ENCODE peak calls at places on chromosomes 5 and 9, in six cellular contexts. D is HepG2, Q is upper lobe of left lung, B is K562, C is HCT116, I is GM12878. L is an unnamed sample.

GRCh38 chr5:131277875-131278795 is 14.3 kb downstream of the CDC42SE2 start:
- ATAC-seq in D (peak; percentile 83), C (peak; percentile 53), I (peak; percentile 26), B (no peak), Q (no peak), L (no peak)

GRCh38 chr5:2896371-2897275 is 145.1 kb upstream of the IRX2 start:
- ATAC-seq in B (no peak), D (no peak), Q (no peak), I (no peak), C (no peak), L (no peak)

GRCh38 chr5:176646707-176647029 is 616 bp upstream of the TSPAN17 start:
- ATAC-seq in Q (no peak), B (no peak), C (peak; percentile 9), I (peak; percentile 29), D (no peak), L (no peak)

GRCh38 chr5:36389245-36389644 is 87.5 kb upstream of the RANBP3L start:
- ATAC-seq in D (no peak), B (peak; percentile 74), I (no peak), Q (no peak), C (no peak), L (no peak)

GRCh38 chr9:126986506-126986951 is 71.9 kb downstream of the RALGPS1 start:
- ATAC-seq in D (peak; percentile 87), C (peak; percentile 44), B (no peak), I (peak; percentile 58), Q (no peak), L (no peak)

GRCh38 chr9:15293084-15293483 is 13.9 kb downstream of the TTC39B start:
- ATAC-seq in D (no peak), I (no peak), B (no peak), Q (peak; percentile 7), C (no peak), L (no peak)

GRCh38 chr9:21624675-21625477 is 142.8 kb upstream of the IFNE start:
- ATAC-seq in Q (no peak), B (no peak), D (no peak), C (no peak), I (no peak), L (no peak)

GRCh38 chr5:73789851-73790281 is 163.9 kb downstream of the ARHGEF28 start:
- ATAC-seq in I (peak; percentile 80), B (no peak), D (no peak), Q (no peak), C (no peak), L (no peak)

GRCh38 chr9:108478871-108479332 is 376.9 kb downstream of the ACTL7B start:
- ATAC-seq in D (no peak), Q (peak; percentile 49), C (peak; percentile 46), I (peak; percentile 85), B (no peak), L (peak; percentile 83)

GRCh38 chr5:172849636-172850453 is 15.8 kb downstream of the ERGIC1 start:
- ATAC-seq in D (no peak), B (no peak), I (peak; percentile 88), Q (peak; percentile 35), C (no peak), L (no peak)

GRCh38 chr5:6744841-6745705 is 31.8 kb downstream of the TENT4A start:
- ATAC-seq in D (no peak), B (peak; percentile 22), Q (no peak), I (peak; percentile 5), C (peak; percentile 49), L (no peak)

GRCh38 chr5:1542755-1543154 is 19.0 kb upstream of the LPCAT1 start:
- ATAC-seq in C (peak; percentile 93), Q (peak; percentile 76), B (no peak), D (no peak), I (no peak), L (peak; percentile 86)

GRCh38 chr5:137205237-137205636 is 293.9 kb downstream of the SPOCK1 start:
- ATAC-seq in C (no peak), Q (no peak), I (peak; percentile 49), B (no peak), D (no peak), L (no peak)

GRCh38 chr9:131960311-131960710 is 119.4 kb downstream of the MED27 start:
- ATAC-seq in Q (no peak), C (no peak), D (no peak), I (no peak), B (no peak), L (no peak)

GRCh38 chr5:148967783-148968182 is 95.1 kb downstream of the SH3TC2 start:
- ATAC-seq in I (no peak), C (no peak), D (peak; percentile 96), B (no peak), Q (no peak), L (no peak)

GRCh38 chr9:68476889-68477288 is 63.8 kb downstream of the TMEM252 start:
- ATAC-seq in D (no peak), Q (no peak), C (no peak), B (no peak), I (no peak), L (peak; percentile 29)

GRCh38 chr9:92706218-92706940 is 36.4 kb upstream of the IPPK start:
- ATAC-seq in D (peak; percentile 98), Q (peak; percentile 43), I (peak; percentile 100), C (peak; percentile 98), B (peak; percentile 96), L (no peak)

GRCh38 chr5:75465480-75465879 is 45.9 kb downstream of the CERT1 start:
- ATAC-seq in C (no peak), I (peak; percentile 29), Q (no peak), B (no peak), D (no peak), L (no peak)

GRCh38 chr5:95959964-95960801 is 1.5 kb downstream of the ELL2 start:
- ATAC-seq in C (no peak), Q (peak; percentile 2), D (no peak), B (peak; percentile 7), I (peak; percentile 0), L (no peak)

GRCh38 chr5:95960802-95961616 is 642 bp downstream of the ELL2 start:
- ATAC-seq in C (peak; percentile 73), I (peak; percentile 73), D (peak; percentile 76), Q (peak; percentile 83), B (peak; percentile 86), L (peak; percentile 79)

GRCh38 chr5:95962785-95963184 is 1.1 kb upstream of the ELL2 start:
- ATAC-seq in C (no peak), I (no peak), D (no peak), Q (no peak), B (no peak), L (no peak)

GRCh38 chr5:95962475-95962773 is 773 bp upstream of the ELL2 start:
- ATAC-seq in Q (no peak), C (no peak), B (no peak), I (no peak), D (no peak), L (no peak)

GRCh38 chr5:95961617-95962474 is at the start of gene ELL2:
- ATAC-seq in I (peak; percentile 78), C (peak; percentile 84), B (peak; percentile 87), D (peak; percentile 86), Q (peak; percentile 97), L (peak; percentile 94)
- TF ChIP-seq POLR2AphosphoS5 in I (no peak), C (peak; percentile 89), B (peak; percentile 44), D (peak; percentile 81), Q (peak; percentile 77), L (peak; percentile 96)

DNA sequence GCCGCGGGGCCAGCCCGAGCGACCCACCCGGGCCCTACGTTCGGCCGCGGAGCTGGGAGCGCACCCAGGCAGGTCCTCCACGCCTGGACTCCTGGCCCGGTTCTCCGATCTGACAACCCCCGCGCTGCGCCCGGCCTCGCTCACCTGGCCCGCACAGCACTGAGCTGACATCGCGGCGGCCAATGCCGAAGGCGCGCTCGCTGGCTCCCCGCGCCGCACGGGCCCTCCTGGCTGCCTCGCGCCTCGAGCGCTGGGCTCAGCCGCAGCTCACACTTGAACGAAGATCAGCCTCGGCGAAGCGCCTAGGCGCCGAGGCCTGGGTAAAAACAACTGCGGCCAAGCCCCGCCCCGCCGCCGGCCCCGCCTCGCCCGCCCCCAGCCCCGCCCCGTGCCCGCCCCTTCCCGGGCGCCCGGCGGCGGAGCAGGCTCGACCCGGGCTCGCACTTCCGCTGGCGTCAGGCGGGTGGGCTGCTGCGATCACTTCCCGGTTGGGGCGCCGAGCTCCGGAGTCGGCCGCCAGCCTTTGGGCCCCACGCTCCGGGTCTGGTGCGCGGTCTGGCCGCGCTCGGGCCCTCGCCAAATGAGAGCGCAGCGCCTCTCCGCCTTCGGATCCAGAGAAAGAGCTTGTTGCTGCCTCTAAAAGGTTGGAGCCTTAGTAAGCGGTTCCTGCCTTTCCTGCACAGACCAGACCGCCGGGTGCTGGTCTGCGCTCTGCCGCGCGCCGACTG is at the start of gene SERINC5:
- ATAC-seq in Q (peak; percentile 89), C (peak; percentile 81), D (peak; percentile 77), B (peak; percentile 81), I (peak; percentile 82), L (peak; percentile 91)
- TF ChIP-seq POLR2A in Q (no peak), C (peak; percentile 60), D (peak; percentile 84), B (peak; percentile 93), I (peak; percentile 97), L (peak; percentile 94)

DNA sequence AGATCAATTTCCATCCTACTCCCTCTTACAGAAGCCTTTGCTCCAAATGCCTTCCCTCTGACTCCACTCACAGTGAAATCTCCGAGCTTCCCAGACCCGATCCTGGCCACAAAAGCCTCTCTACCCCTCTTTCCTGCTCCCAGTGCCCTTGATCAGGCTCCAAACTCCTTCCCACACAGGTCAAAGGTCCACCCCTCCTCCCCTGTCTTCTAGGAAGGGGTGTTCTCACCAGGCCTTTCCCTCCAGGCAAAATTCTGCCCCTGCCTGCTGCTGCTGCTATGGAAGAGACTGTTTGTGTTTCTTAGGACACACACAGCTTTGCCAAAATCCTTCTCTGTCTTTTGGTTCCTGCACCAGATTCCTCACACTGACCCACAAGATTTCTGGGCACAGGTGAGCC is 85.8 kb upstream of the ALDH1A1 start:
- ATAC-seq in I (no peak), Q (peak; percentile 38), C (peak; percentile 44), B (peak; percentile 50), D (peak; percentile 73), L (peak; percentile 83)
- TF ChIP-seq POLR2AphosphoS5 in I (no peak), Q (no peak), C (no peak), B (no peak), D (no peak), L (peak; percentile 80)

GRCh38 chr9:36456480-36457115 is 56.5 kb upstream of the RNF38 start:
- ATAC-seq in Q (no peak), B (no peak), D (no peak), C (no peak), I (no peak), L (no peak)
- TF ChIP-seq POLR2A in Q (no peak), B (no peak), D (no peak), C (no peak), I (no peak), L (no peak)